ENCODE peak calls at places on chromosomes 13 and 19, in four cellular contexts. N, M, L and G are unnamed samples.

GRCh38 chr13:42895781-42896180 is 96.3 kb downstream of the EPSTI1 start:
- DNase-seq in N (no peak), M (no peak), L (no peak), G (no peak)

GRCh38 chr13:44040070-44040753 is 160.5 kb downstream of the LACC1 start:
- DNase-seq in N (no peak), L (no peak), M (no peak), G (no peak)

GRCh38 chr13:52454459-52454824 is 836 bp upstream of the CKAP2 start:
- DNase-seq in N (no peak), M (no peak), L (no peak), G (peak; percentile 15)

GRCh38 chr13:82356667-82357066 is 1525.6 kb downstream of the SLITRK1 start:
- DNase-seq in N (no peak), L (no peak), M (no peak), G (no peak)

GRCh38 chr13:111948811-111949210 is 118.1 kb upstream of the SOX1 start:
- DNase-seq in M (no peak), N (no peak), L (no peak), G (no peak)

GRCh38 chr19:47414469-47414868 is 4.9 kb downstream of the MEIS3 start:
- DNase-seq in L (peak; percentile 81), N (no peak), M (peak; percentile 39), G (peak; percentile 51)

GRCh38 chr19:55580628-55581144 is at the start of gene ZNF579:
- DNase-seq in N (peak; percentile 80), L (peak; percentile 85), M (peak; percentile 89), G (peak; percentile 90)

GRCh38 chr13:103009061-103009840 is 57.0 kb downstream of the SLC10A2 start:
- DNase-seq in M (no peak), L (no peak), N (no peak), G (no peak)

GRCh38 chr13:96860829-96861228 is 133.4 kb downstream of the OXGR1 start:
- DNase-seq in N (no peak), M (no peak), L (no peak), G (no peak)